ENCODE peak calls at places on chromosomes 1 and 21, in five cellular contexts. One of them, this sample, is unnamed. For H3K36me3, the result is how much of the 10 kb centered on the place peaks cover.

GRCh38 chr21:44093761-44094160 is 13.4 kb upstream of the PWP2 start:
- DNase-seq in tibial nerve: no peak
- DNase-seq in K562: no peak
- DNase-seq in H1: peak
- DNase-seq in HepG2: no peak
- DNase-seq in this sample: no peak

GRCh38 chr1:66434096-66434495 is 99.9 kb upstream of the SGIP1 start:
- DNase-seq in tibial nerve: no peak
- DNase-seq in K562: no peak
- DNase-seq in H1: no peak
- DNase-seq in HepG2: no peak
- DNase-seq in this sample: no peak

GRCh38 chr1:186967659-186968394 is 139.1 kb downstream of the PLA2G4A start:
- DNase-seq in tibial nerve: no peak
- DNase-seq in K562: no peak
- DNase-seq in H1: no peak
- DNase-seq in HepG2: no peak
- DNase-seq in this sample: no peak

GRCh38 chr1:53070621-53071020 is 8.6 kb downstream of the PODN start:
- DNase-seq in tibial nerve: no peak
- DNase-seq in K562: no peak
- DNase-seq in H1: peak
- DNase-seq in HepG2: no peak
- DNase-seq in this sample: peak

GRCh38 chr1:82110366-82111254 is 309.9 kb downstream of the ADGRL2 start:
- DNase-seq in tibial nerve: no peak
- DNase-seq in K562: no peak
- DNase-seq in H1: no peak
- DNase-seq in HepG2: no peak
- DNase-seq in this sample: no peak

GRCh38 chr1:221740941-221741363 is 937 bp downstream of the DUSP10 start:
- DNase-seq in tibial nerve: peak
- DNase-seq in K562: no peak
- DNase-seq in H1: no peak
- DNase-seq in HepG2: no peak
- DNase-seq in this sample: peak

GRCh38 chr1:22285545-22286396 is 142.9 kb upstream of the WNT4 start:
- DNase-seq in tibial nerve: no peak
- DNase-seq in K562: peak
- DNase-seq in H1: no peak
- DNase-seq in HepG2: peak
- DNase-seq in this sample: no peak

GRCh38 chr21:36122977-36123376 is 11.9 kb upstream of the CBR3 start:
- DNase-seq in tibial nerve: no peak
- DNase-seq in K562: no peak
- DNase-seq in H1: no peak
- DNase-seq in HepG2: no peak
- DNase-seq in this sample: no peak

GRCh38 chr1:28516518-28516956 is 10.7 kb downstream of the RCC1 start:
- DNase-seq in tibial nerve: no peak
- DNase-seq in K562: no peak
- DNase-seq in H1: no peak
- DNase-seq in HepG2: no peak
- DNase-seq in this sample: no peak

GRCh38 chr1:68111804-68112436 is 61.5 kb upstream of the DIRAS3 start:
- DNase-seq in tibial nerve: peak
- DNase-seq in K562: no peak
- DNase-seq in H1: peak
- DNase-seq in HepG2: no peak
- DNase-seq in this sample: peak

GRCh38 chr1:27603962-27604578 is at the start of gene AHDC1:
- DNase-seq in tibial nerve: peak
- DNase-seq in K562: peak
- DNase-seq in H1: peak
- DNase-seq in HepG2: peak
- DNase-seq in this sample: peak

GRCh38 chr1:79982218-79982617 is 975.7 kb upstream of the ADGRL4 start:
- DNase-seq in tibial nerve: peak
- DNase-seq in K562: no peak
- DNase-seq in H1: no peak
- DNase-seq in HepG2: no peak
- DNase-seq in this sample: peak

GRCh38 chr1:205061665-205062069 is 18.7 kb downstream of the CNTN2 start:
- DNase-seq in tibial nerve: peak
- DNase-seq in K562: peak
- DNase-seq in H1: peak
- DNase-seq in HepG2: peak
- DNase-seq in this sample: peak

GRCh38 chr1:30058966-30059365 is 664.4 kb downstream of the MATN1 start:
- DNase-seq in tibial nerve: no peak
- DNase-seq in K562: no peak
- DNase-seq in H1: no peak
- DNase-seq in HepG2: no peak
- DNase-seq in this sample: no peak

GRCh38 chr1:47440849-47441170 is 3.0 kb downstream of the FOXD2 start:
- DNase-seq in tibial nerve: no peak
- DNase-seq in K562: no peak
- DNase-seq in H1: no peak
- DNase-seq in HepG2: no peak
- DNase-seq in this sample: no peak

GRCh38 chr1:224266105-224266935 is 63.7 kb downstream of the NVL start:
- DNase-seq in tibial nerve: no peak
- DNase-seq in K562: no peak
- DNase-seq in H1: no peak
- DNase-seq in HepG2: no peak
- DNase-seq in this sample: no peak

GRCh38 chr21:26782754-26783153 is 62.5 kb downstream of the ADAMTS1 start:
- DNase-seq in tibial nerve: no peak
- DNase-seq in K562: no peak
- DNase-seq in H1: no peak
- DNase-seq in HepG2: no peak
- DNase-seq in this sample: no peak

GRCh38 chr1:161182214-161182613 is 4.9 kb upstream of the B4GALT3 start:
- DNase-seq in tibial nerve: no peak
- DNase-seq in K562: no peak
- DNase-seq in H1: no peak
- DNase-seq in HepG2: no peak
- DNase-seq in this sample: no peak

GRCh38 chr1:115469703-115470476 is 131.8 kb upstream of the NGF start:
- DNase-seq in tibial nerve: peak
- DNase-seq in K562: peak
- DNase-seq in H1: peak
- DNase-seq in HepG2: peak
- DNase-seq in this sample: no peak

GRCh38 chr1:1167416-1168155 is 6.1 kb upstream of the TTLL10 start:
- DNase-seq in tibial nerve: no peak
- DNase-seq in K562: no peak
- DNase-seq in H1: peak
- DNase-seq in HepG2: no peak
- DNase-seq in this sample: no peak

GRCh38 chr1:32813941-32814739 is 3.0 kb downstream of the YARS1 start:
- DNase-seq in tibial nerve: no peak
- DNase-seq in K562: no peak
- DNase-seq in H1: no peak
- DNase-seq in HepG2: peak
- DNase-seq in this sample: no peak

GRCh38 chr1:32816676-32817158 is 441 bp downstream of the YARS1 start:
- DNase-seq in tibial nerve: no peak
- DNase-seq in K562: no peak
- DNase-seq in H1: no peak
- DNase-seq in HepG2: peak
- DNase-seq in this sample: peak

GRCh38 chr1:32817815-32818786 is 648 bp downstream of the S100PBP start:
- DNase-seq in tibial nerve: peak
- DNase-seq in K562: peak
- DNase-seq in H1: peak
- DNase-seq in HepG2: peak
- DNase-seq in this sample: peak

GRCh38 chr1:32818804-32819541 is 1.5 kb downstream of the S100PBP start:
- DNase-seq in tibial nerve: no peak
- DNase-seq in K562: no peak
- DNase-seq in H1: no peak
- DNase-seq in HepG2: no peak
- DNase-seq in this sample: no peak

GRCh38 chr1:32817159-32817814 is at the start of the genes S100PBP and YARS1:
- DNase-seq in tibial nerve: peak
- DNase-seq in K562: peak
- DNase-seq in H1: peak
- DNase-seq in HepG2: peak
- DNase-seq in this sample: peak
- TF ChIP-seq EP300 in tibial nerve: peak
- TF ChIP-seq EP300 in K562: peak
- TF ChIP-seq EP300 in H1: no peak
- TF ChIP-seq EP300 in HepG2: peak
- TF ChIP-seq EP300 in this sample: no peak

GRCh38 chr1:9726406-9726805 is 74.9 kb downstream of the PIK3CD start:
- DNase-seq in tibial nerve: no peak
- DNase-seq in K562: no peak
- DNase-seq in H1: no peak
- DNase-seq in HepG2: no peak
- DNase-seq in this sample: no peak
- H3K36me3 ChIP-seq in tibial nerve: under half
- H3K36me3 ChIP-seq in K562: half or more
- H3K36me3 ChIP-seq in H1: under half
- H3K36me3 ChIP-seq in HepG2: half or more
- H3K36me3 ChIP-seq in this sample: half or more

GRCh38 chr1:88610687-88611086 is 73.4 kb upstream of the PKN2 start:
- DNase-seq in tibial nerve: no peak
- DNase-seq in K562: no peak
- DNase-seq in H1: no peak
- DNase-seq in HepG2: no peak
- DNase-seq in this sample: no peak
- TF ChIP-seq EP300 in tibial nerve: no peak
- TF ChIP-seq EP300 in K562: no peak
- TF ChIP-seq EP300 in H1: no peak
- TF ChIP-seq EP300 in HepG2: no peak
- TF ChIP-seq EP300 in this sample: no peak

DNA sequence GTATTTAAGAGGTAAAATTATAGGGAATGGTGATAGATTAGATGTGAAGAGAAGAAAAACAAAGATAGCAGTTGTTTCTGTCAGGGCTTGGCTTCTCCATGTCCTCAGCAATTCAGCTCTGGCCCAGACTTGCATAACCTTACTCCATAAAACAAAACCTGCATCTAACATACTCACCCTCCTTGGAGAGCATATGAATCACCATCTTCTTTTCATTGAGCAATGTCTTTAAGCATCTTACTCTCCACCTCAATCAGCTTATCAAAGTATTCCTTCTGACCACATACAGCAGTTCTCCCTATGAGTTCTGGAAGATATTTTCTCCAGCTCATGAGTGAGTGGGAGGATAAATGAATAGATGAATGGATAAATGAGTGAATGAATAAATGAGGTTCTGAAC is 49.0 kb downstream of the RAB3B start:
- DNase-seq in tibial nerve: no peak
- DNase-seq in K562: no peak
- DNase-seq in H1: no peak
- DNase-seq in HepG2: no peak
- DNase-seq in this sample: no peak
- H3K36me3 ChIP-seq in tibial nerve: under half
- H3K36me3 ChIP-seq in K562: under half
- H3K36me3 ChIP-seq in H1: under half
- H3K36me3 ChIP-seq in HepG2: under half
- H3K36me3 ChIP-seq in this sample: under half

DNA sequence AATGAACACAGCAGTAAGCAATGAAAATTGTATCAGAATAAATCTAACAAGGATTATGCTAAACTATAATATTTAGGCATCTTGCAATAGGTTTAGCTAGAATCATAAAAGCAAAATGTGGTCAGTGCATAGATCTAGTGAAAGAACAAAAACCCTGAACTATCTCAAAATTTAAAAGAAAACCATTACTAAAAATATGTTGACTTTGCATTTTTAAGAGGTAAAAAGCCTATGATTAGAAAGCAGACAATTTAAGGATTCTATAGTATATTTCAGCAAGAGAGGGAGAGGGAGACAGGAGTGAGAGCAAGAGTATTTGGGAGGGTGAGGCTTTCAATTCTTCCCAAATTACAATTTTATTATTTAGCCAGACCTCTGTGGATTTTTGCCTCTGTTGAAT is 219.4 kb downstream of the TTLL7 start:
- DNase-seq in tibial nerve: no peak
- DNase-seq in K562: no peak
- DNase-seq in H1: no peak
- DNase-seq in HepG2: no peak
- DNase-seq in this sample: no peak
- TF ChIP-seq EP300 in tibial nerve: no peak
- TF ChIP-seq EP300 in K562: no peak
- TF ChIP-seq EP300 in H1: no peak
- TF ChIP-seq EP300 in HepG2: no peak
- TF ChIP-seq EP300 in this sample: no peak

This sample was measured in sigmoid colon.